ENCODE peak calls at places on chromosomes 2 and 18, in four cellular contexts. One of them, this sample, is unnamed.

GRCh38 chr2:26772064-26773001 is 8.2 kb downstream of the SLC35F6 start:
- DNase-seq in neuronal stem cell: no peak
- DNase-seq in small intestine: peak; percentile 85
- DNase-seq in dorsolateral prefrontal cortex: peak; percentile 91
- DNase-seq in this sample: peak; percentile 81

GRCh38 chr2:178833382-178833781 is 26.2 kb upstream of the TTN start:
- DNase-seq in neuronal stem cell: no peak
- DNase-seq in small intestine: no peak
- DNase-seq in dorsolateral prefrontal cortex: no peak
- DNase-seq in this sample: no peak

GRCh38 chr2:201559067-201559710 is 84.1 kb downstream of the TMEM237 start:
- DNase-seq in neuronal stem cell: no peak
- DNase-seq in small intestine: no peak
- DNase-seq in dorsolateral prefrontal cortex: no peak
- DNase-seq in this sample: no peak

GRCh38 chr2:211928186-211928585 is 610.4 kb downstream of the ERBB4 start:
- DNase-seq in neuronal stem cell: peak; percentile 5
- DNase-seq in small intestine: no peak
- DNase-seq in dorsolateral prefrontal cortex: no peak
- DNase-seq in this sample: no peak

GRCh38 chr2:136057802-136058140 is 60.2 kb downstream of the CXCR4 start:
- DNase-seq in neuronal stem cell: no peak
- DNase-seq in small intestine: no peak
- DNase-seq in dorsolateral prefrontal cortex: no peak
- DNase-seq in this sample: no peak

GRCh38 chr2:150339282-150339681 is 148.2 kb downstream of the RND3 start:
- DNase-seq in neuronal stem cell: no peak
- DNase-seq in small intestine: no peak
- DNase-seq in dorsolateral prefrontal cortex: no peak
- DNase-seq in this sample: no peak

GRCh38 chr2:131827481-131828163 is 299.9 kb downstream of the CCDC74A start:
- DNase-seq in neuronal stem cell: no peak
- DNase-seq in small intestine: no peak
- DNase-seq in dorsolateral prefrontal cortex: no peak
- DNase-seq in this sample: no peak

GRCh38 chr2:172103471-172104292 is 982 bp upstream of the DLX2 start:
- DNase-seq in neuronal stem cell: peak; percentile 85
- DNase-seq in small intestine: peak; percentile 77
- DNase-seq in dorsolateral prefrontal cortex: peak; percentile 70
- DNase-seq in this sample: peak; percentile 54

GRCh38 chr2:44169155-44169898 is 652 bp downstream of the PPM1B start:
- DNase-seq in neuronal stem cell: peak; percentile 21
- DNase-seq in small intestine: peak; percentile 77
- DNase-seq in dorsolateral prefrontal cortex: peak; percentile 21
- DNase-seq in this sample: peak; percentile 22

GRCh38 chr2:71526131-71526530 is 72.8 kb downstream of the DYSF start:
- DNase-seq in neuronal stem cell: no peak
- DNase-seq in small intestine: no peak
- DNase-seq in dorsolateral prefrontal cortex: no peak
- DNase-seq in this sample: no peak

GRCh38 chr2:211085056-211085680 is 528.8 kb downstream of the CPS1 start:
- DNase-seq in neuronal stem cell: peak; percentile 9
- DNase-seq in small intestine: peak; percentile 61
- DNase-seq in dorsolateral prefrontal cortex: no peak
- DNase-seq in this sample: peak; percentile 19

GRCh38 chr18:47407736-47408135 is 156.3 kb upstream of the SKOR2 start:
- DNase-seq in neuronal stem cell: no peak
- DNase-seq in small intestine: no peak
- DNase-seq in dorsolateral prefrontal cortex: no peak
- DNase-seq in this sample: no peak

GRCh38 chr2:27771548-27772335 is at the start of gene MRPL33:
- DNase-seq in neuronal stem cell: peak; percentile 79
- DNase-seq in small intestine: peak; percentile 93
- DNase-seq in dorsolateral prefrontal cortex: peak; percentile 91
- DNase-seq in this sample: peak; percentile 76

GRCh38 chr2:150280255-150280654 is 207.2 kb downstream of the RND3 start:
- DNase-seq in neuronal stem cell: no peak
- DNase-seq in small intestine: no peak
- DNase-seq in dorsolateral prefrontal cortex: no peak
- DNase-seq in this sample: no peak

GRCh38 chr2:170997893-170998477 is 68.9 kb downstream of the GORASP2 start:
- DNase-seq in neuronal stem cell: no peak
- DNase-seq in small intestine: no peak
- DNase-seq in dorsolateral prefrontal cortex: no peak
- DNase-seq in this sample: no peak

GRCh38 chr18:10055125-10055750 is 141.4 kb downstream of the VAPA start:
- DNase-seq in neuronal stem cell: no peak
- DNase-seq in small intestine: no peak
- DNase-seq in dorsolateral prefrontal cortex: no peak
- DNase-seq in this sample: no peak

GRCh38 chr2:121697108-121697631 is 39.5 kb downstream of the NIFK start:
- DNase-seq in neuronal stem cell: no peak
- DNase-seq in small intestine: no peak
- DNase-seq in dorsolateral prefrontal cortex: no peak
- DNase-seq in this sample: no peak

GRCh38 chr18:30971338-30971956 is 71.1 kb downstream of the DSC3 start:
- DNase-seq in neuronal stem cell: peak; percentile 14
- DNase-seq in small intestine: peak; percentile 41
- DNase-seq in dorsolateral prefrontal cortex: no peak
- DNase-seq in this sample: peak; percentile 18

GRCh38 chr2:120605231-120605935 is 130.3 kb upstream of the GLI2 start:
- DNase-seq in neuronal stem cell: no peak
- DNase-seq in small intestine: no peak
- DNase-seq in dorsolateral prefrontal cortex: no peak
- DNase-seq in this sample: no peak

GRCh38 chr2:241126771-241127202 is 22.5 kb downstream of the PASK start:
- DNase-seq in neuronal stem cell: no peak
- DNase-seq in small intestine: no peak
- DNase-seq in dorsolateral prefrontal cortex: no peak
- DNase-seq in this sample: no peak

GRCh38 chr2:233832869-233833812 is 21.2 kb downstream of the HJURP start:
- DNase-seq in neuronal stem cell: peak; percentile 54
- DNase-seq in small intestine: peak; percentile 69
- DNase-seq in dorsolateral prefrontal cortex: no peak
- DNase-seq in this sample: no peak

GRCh38 chr2:185227391-185227790 is 511.2 kb upstream of the FSIP2 start:
- DNase-seq in neuronal stem cell: no peak
- DNase-seq in small intestine: no peak
- DNase-seq in dorsolateral prefrontal cortex: no peak
- DNase-seq in this sample: no peak

GRCh38 chr2:134845719-134846118 is 7.3 kb downstream of the ACMSD start:
- DNase-seq in neuronal stem cell: no peak
- DNase-seq in small intestine: no peak
- DNase-seq in dorsolateral prefrontal cortex: no peak
- DNase-seq in this sample: no peak

GRCh38 chr2:176956791-176957190 is 255.8 kb upstream of the HNRNPA3 start:
- DNase-seq in neuronal stem cell: no peak
- DNase-seq in small intestine: no peak
- DNase-seq in dorsolateral prefrontal cortex: no peak
- DNase-seq in this sample: no peak

GRCh38 chr2:30282721-30283120 is 51.4 kb downstream of the LBH start:
- DNase-seq in neuronal stem cell: no peak
- DNase-seq in small intestine: no peak
- DNase-seq in dorsolateral prefrontal cortex: no peak
- DNase-seq in this sample: no peak

GRCh38 chr2:145593991-145594702 is 1074.2 kb upstream of the ZEB2 start:
- DNase-seq in neuronal stem cell: no peak
- DNase-seq in small intestine: no peak
- DNase-seq in dorsolateral prefrontal cortex: no peak
- DNase-seq in this sample: no peak

GRCh38 chr2:105249181-105249580 is 7.6 kb downstream of the GPR45 start:
- DNase-seq in neuronal stem cell: no peak
- DNase-seq in small intestine: no peak
- DNase-seq in dorsolateral prefrontal cortex: no peak
- DNase-seq in this sample: no peak
- H3K4me3 ChIP-seq in neuronal stem cell: no peak overlapping the region
- H3K4me3 ChIP-seq in small intestine: no peak overlapping the region
- H3K4me3 ChIP-seq in dorsolateral prefrontal cortex: no peak overlapping the region
- H3K4me3 ChIP-seq in this sample: no peak overlapping the region

DNA sequence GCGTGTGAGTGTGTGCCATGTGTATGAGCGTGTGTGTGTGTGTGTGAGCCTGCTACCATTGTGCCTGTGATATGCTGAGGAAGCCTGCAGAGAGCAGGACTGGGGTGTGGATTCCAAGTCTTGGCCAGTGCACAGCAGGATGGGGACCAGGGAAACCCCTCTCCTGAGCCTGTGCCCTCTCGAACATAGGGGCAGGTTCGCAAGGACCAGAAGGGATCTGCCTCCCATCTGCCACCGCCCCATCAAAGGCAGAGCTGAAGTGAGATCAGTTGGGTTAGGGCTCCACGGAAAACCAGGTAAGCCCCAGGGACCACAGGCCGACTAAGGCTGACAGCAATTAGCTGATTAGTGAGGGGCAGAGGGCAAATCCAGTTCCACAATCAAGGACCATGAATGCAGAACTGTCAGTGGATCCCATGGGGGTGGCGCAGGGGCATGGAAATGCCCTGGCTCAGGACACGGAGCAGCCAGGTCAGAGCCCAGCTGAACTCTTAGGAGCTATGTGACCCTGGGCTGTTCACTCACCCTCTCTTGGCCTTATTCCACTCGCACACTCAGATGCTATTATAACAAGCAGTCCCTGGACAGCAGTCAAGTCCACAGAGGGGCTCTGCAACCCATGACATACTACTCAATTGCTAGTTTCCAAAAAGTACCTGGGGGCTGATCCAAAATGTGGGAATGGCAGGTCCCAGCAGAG is 84.2 kb upstream of the ID2 start:
- DNase-seq in neuronal stem cell: no peak
- DNase-seq in small intestine: peak; percentile 27
- DNase-seq in dorsolateral prefrontal cortex: no peak
- DNase-seq in this sample: no peak
- H3K4me3 ChIP-seq in neuronal stem cell: peak overlapping the region; percentile 46
- H3K4me3 ChIP-seq in small intestine: no peak overlapping the region
- H3K4me3 ChIP-seq in dorsolateral prefrontal cortex: no peak overlapping the region
- H3K4me3 ChIP-seq in this sample: no peak overlapping the region

DNA sequence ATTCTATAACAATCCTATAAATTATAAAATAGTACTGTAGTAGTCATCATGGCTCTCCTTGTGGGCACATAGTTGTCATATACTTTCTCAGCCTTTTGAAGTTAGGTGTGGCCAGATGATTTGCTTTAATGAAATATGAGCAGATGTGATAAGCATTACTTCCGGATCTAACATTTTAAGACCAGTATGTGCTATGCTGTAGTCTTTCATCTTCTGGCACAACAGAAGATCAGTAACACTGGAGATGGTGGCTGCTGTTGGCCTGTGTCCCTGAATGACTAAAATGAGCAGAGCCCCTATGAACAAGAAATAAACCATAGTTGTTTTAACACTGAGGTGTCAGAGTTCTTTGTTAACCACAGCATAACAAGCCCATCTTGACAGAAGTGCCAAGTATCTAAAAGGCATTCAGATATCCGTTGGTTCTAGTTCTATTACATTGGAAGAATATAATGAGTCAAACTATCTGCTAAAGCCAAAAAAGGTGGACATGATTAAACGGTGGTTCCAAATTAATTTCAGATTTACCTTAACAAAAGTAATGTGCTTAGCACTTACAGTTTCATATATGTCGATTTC is 6.3 kb downstream of the MEX3C start:
- DNase-seq in neuronal stem cell: no peak
- DNase-seq in small intestine: peak; percentile 57
- DNase-seq in dorsolateral prefrontal cortex: no peak
- DNase-seq in this sample: peak; percentile 52
- H3K4me3 ChIP-seq in neuronal stem cell: no peak overlapping the region
- H3K4me3 ChIP-seq in small intestine: no peak overlapping the region
- H3K4me3 ChIP-seq in dorsolateral prefrontal cortex: no peak overlapping the region
- H3K4me3 ChIP-seq in this sample: no peak overlapping the region

GRCh38 chr2:65436825-65437221 is 4.4 kb upstream of the SPRED2 start:
- DNase-seq in neuronal stem cell: no peak
- DNase-seq in small intestine: no peak
- DNase-seq in dorsolateral prefrontal cortex: no peak
- DNase-seq in this sample: no peak

GRCh38 chr2:65435625-65436168 is 3.3 kb upstream of the SPRED2 start:
- DNase-seq in neuronal stem cell: peak; percentile 84
- DNase-seq in small intestine: peak; percentile 58
- DNase-seq in dorsolateral prefrontal cortex: peak; percentile 79
- DNase-seq in this sample: no peak

GRCh38 chr2:65432227-65433190 is at the start of gene SPRED2:
- DNase-seq in neuronal stem cell: peak; percentile 92
- DNase-seq in small intestine: peak; percentile 91
- DNase-seq in dorsolateral prefrontal cortex: peak; percentile 87
- DNase-seq in this sample: peak; percentile 96

GRCh38 chr2:65436169-65436824 is 3.9 kb upstream of the SPRED2 start:
- DNase-seq in neuronal stem cell: peak; percentile 73
- DNase-seq in small intestine: peak; percentile 84
- DNase-seq in dorsolateral prefrontal cortex: peak; percentile 81
- DNase-seq in this sample: no peak

GRCh38 chr2:65434592-65435241 is 2.3 kb upstream of the SPRED2 start:
- DNase-seq in neuronal stem cell: no peak
- DNase-seq in small intestine: no peak
- DNase-seq in dorsolateral prefrontal cortex: no peak
- DNase-seq in this sample: no peak
- H3K4me3 ChIP-seq in neuronal stem cell: no peak overlapping the region
- H3K4me3 ChIP-seq in small intestine: no peak overlapping the region
- H3K4me3 ChIP-seq in dorsolateral prefrontal cortex: no peak overlapping the region
- H3K4me3 ChIP-seq in this sample: no peak overlapping the region

DNA sequence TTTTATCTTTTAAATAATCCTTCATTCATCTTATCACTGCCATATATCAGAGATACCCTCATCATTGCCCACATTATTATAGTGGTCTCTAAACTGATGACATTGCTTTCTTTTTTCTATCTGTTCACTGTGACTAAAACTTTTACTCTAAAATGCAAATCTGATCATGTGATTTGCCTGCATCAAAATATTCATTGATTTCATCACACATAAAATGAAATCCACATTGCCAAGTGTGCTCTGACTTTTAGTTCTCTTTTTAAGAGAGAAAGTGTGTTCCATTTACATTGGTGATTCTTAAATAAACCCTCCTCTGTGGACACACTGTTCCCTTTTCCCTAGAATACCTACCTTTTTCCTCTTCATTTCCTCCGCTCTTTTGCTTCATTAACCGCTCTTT is 7.5 kb downstream of the REL start:
- DNase-seq in neuronal stem cell: no peak
- DNase-seq in small intestine: no peak
- DNase-seq in dorsolateral prefrontal cortex: no peak
- DNase-seq in this sample: no peak
- H3K4me3 ChIP-seq in neuronal stem cell: no peak overlapping the region
- H3K4me3 ChIP-seq in small intestine: no peak overlapping the region
- H3K4me3 ChIP-seq in dorsolateral prefrontal cortex: no peak overlapping the region
- H3K4me3 ChIP-seq in this sample: no peak overlapping the region

GRCh38 chr18:75456277-75456676 is 28.8 kb upstream of the SMIM21 start:
- DNase-seq in neuronal stem cell: no peak
- DNase-seq in small intestine: no peak
- DNase-seq in dorsolateral prefrontal cortex: no peak
- DNase-seq in this sample: no peak
- H3K4me3 ChIP-seq in neuronal stem cell: no peak overlapping the region
- H3K4me3 ChIP-seq in small intestine: no peak overlapping the region
- H3K4me3 ChIP-seq in dorsolateral prefrontal cortex: peak overlapping the region; percentile 55
- H3K4me3 ChIP-seq in this sample: no peak overlapping the region

This sample was measured in Jurkat, Clone E6-1.